ENCODE peak calls at places on chromosome 2, in five cellular contexts. L is mammary epithelial cell, W is A549, Q is H1, N is progenitor cell of endocrine pancreas. T is an unnamed sample.

GRCh38 chr2:186554850-186555785 is 34.7 kb upstream of the ITGAV start:
- DNase-seq in N (no peak), Q (no peak), L (peak), W (peak), T (peak)

GRCh38 chr2:176668879-176669395 is 399.7 kb downstream of the MTX2 start:
- DNase-seq in W (no peak), L (no peak), Q (no peak), N (no peak), T (no peak)

GRCh38 chr2:45669109-45669508 is 17.6 kb downstream of the PRKCE start:
- DNase-seq in W (no peak), L (no peak), Q (no peak), N (no peak), T (peak)

GRCh38 chr2:231176061-231176460 is 22.4 kb upstream of the ARMC9 start:
- DNase-seq in L (no peak), W (no peak), N (no peak), Q (no peak), T (no peak)

GRCh38 chr2:72887836-72888437 is 729 bp downstream of the SPR start:
- DNase-seq in W (peak), L (peak), Q (peak), N (peak), T (peak)

GRCh38 chr2:144519934-144520717 is at the start of gene ZEB2:
- DNase-seq in W (peak), Q (no peak), N (no peak), L (no peak), T (peak)

GRCh38 chr2:240463866-240464481 is 28.5 kb downstream of the GPC1 start:
- DNase-seq in L (no peak), N (no peak), W (no peak), Q (no peak), T (no peak)

GRCh38 chr2:150472122-150472899 is 15.2 kb downstream of the RND3 start:
- DNase-seq in L (no peak), W (peak), Q (no peak), N (no peak), T (peak)

GRCh38 chr2:212777020-212777491 is 238.5 kb upstream of the ERBB4 start:
- DNase-seq in Q (no peak), L (peak), N (no peak), W (peak), T (peak)

GRCh38 chr2:219400562-219400961 is 12.8 kb upstream of the DNPEP start:
- DNase-seq in Q (no peak), L (no peak), W (no peak), N (no peak), T (no peak)

GRCh38 chr2:1658394-1659151 is 85.7 kb downstream of the PXDN start:
- DNase-seq in Q (no peak), L (no peak), N (no peak), W (no peak), T (no peak)

GRCh38 chr2:193868833-193869232 is 1674.1 kb upstream of the TMEFF2 start:
- DNase-seq in Q (no peak), N (no peak), L (peak), W (no peak), T (no peak)

GRCh38 chr2:45612265-45612664 is 1.2 kb upstream of the SRBD1 start:
- DNase-seq in N (no peak), L (peak), W (no peak), Q (no peak), T (no peak)

GRCh38 chr2:203535078-203535783 is at the start of gene RAPH1:
- DNase-seq in Q (peak), L (peak), W (peak), N (peak), T (peak)

GRCh38 chr2:231926761-231927565 is 767 bp upstream of the NPPC start:
- DNase-seq in L (no peak), Q (no peak), W (no peak), N (no peak), T (peak)

GRCh38 chr2:198173242-198173641 is 368.8 kb downstream of the PLCL1 start:
- DNase-seq in N (no peak), W (no peak), Q (no peak), L (no peak), T (no peak)

GRCh38 chr2:217371681-217372297 is 511.9 kb upstream of the TNP1 start:
- DNase-seq in L (no peak), Q (no peak), W (no peak), N (no peak), T (no peak)

GRCh38 chr2:226649871-226650660 is 149.6 kb downstream of the IRS1 start:
- DNase-seq in L (peak), Q (peak), N (no peak), W (peak), T (peak)

GRCh38 chr2:165293439-165294420 is 54.5 kb downstream of the SCN2A start:
- DNase-seq in W (peak), N (peak), Q (peak), L (peak), T (peak)

GRCh38 chr2:27715318-27716165 is 51.9 kb downstream of the SLC4A1AP start:
- DNase-seq in W (peak), L (no peak), Q (no peak), N (no peak), T (peak)

GRCh38 chr2:240296611-240297552 is 138.6 kb upstream of the GPC1 start:
- DNase-seq in N (no peak), Q (no peak), W (no peak), L (no peak), T (no peak)

GRCh38 chr2:74502720-74503505 is 3.5 kb upstream of the LBX2 start:
- DNase-seq in Q (no peak), L (peak), W (peak), N (no peak), T (peak)

GRCh38 chr2:188307850-188308283 is 16.2 kb downstream of the GULP1 start:
- DNase-seq in W (no peak), Q (no peak), N (no peak), L (peak), T (no peak)

GRCh38 chr2:51706220-51706619 is 674.3 kb upstream of the NRXN1 start:
- DNase-seq in Q (no peak), N (no peak), L (no peak), W (no peak), T (no peak)

GRCh38 chr2:118529931-118530330 is 317.5 kb downstream of the EN1 start:
- DNase-seq in W (no peak), Q (peak), N (no peak), L (no peak), T (no peak)

GRCh38 chr2:169330555-169330889 is 31.8 kb downstream of the LRP2 start:
- DNase-seq in L (no peak), W (no peak), Q (no peak), N (no peak), T (no peak)

GRCh38 chr2:137826373-137827372 is 137.6 kb upstream of the HNMT start:
- DNase-seq in N (no peak), L (peak), Q (no peak), W (no peak), T (no peak)

GRCh38 chr2:195533771-195534642 is 123.0 kb upstream of the SLC39A10 start:
- DNase-seq in N (no peak), L (peak), Q (no peak), W (peak), T (peak)

GRCh38 chr2:126359494-126359893 is 296.5 kb upstream of the GYPC start:
- DNase-seq in L (no peak), N (no peak), W (peak), Q (no peak), T (peak)

GRCh38 chr2:108034843-108035242 is 48.5 kb downstream of the SLC5A7 start:
- DNase-seq in W (no peak), N (no peak), Q (no peak), L (no peak), T (no peak)

GRCh38 chr2:237931205-237931721 is 35.6 kb upstream of the UBE2F start:
- DNase-seq in Q (no peak), W (no peak), N (no peak), L (no peak), T (peak)

GRCh38 chr2:234556848-234557573 is 60.1 kb upstream of the ARL4C start:
- DNase-seq in W (peak), N (no peak), Q (no peak), L (peak), T (no peak)

GRCh38 chr2:26068602-26069298 is 34.9 kb downstream of the RAB10 start:
- DNase-seq in Q (no peak), W (peak), L (peak), N (no peak), T (peak)

GRCh38 chr2:231541605-231542509 is 11.6 kb upstream of the NMUR1 start:
- DNase-seq in Q (no peak), L (no peak), W (peak), N (no peak), T (peak)

GRCh38 chr2:240432820-240433801 is 2.4 kb upstream of the GPC1 start:
- DNase-seq in Q (no peak), L (no peak), N (no peak), W (no peak), T (no peak)

DNA sequence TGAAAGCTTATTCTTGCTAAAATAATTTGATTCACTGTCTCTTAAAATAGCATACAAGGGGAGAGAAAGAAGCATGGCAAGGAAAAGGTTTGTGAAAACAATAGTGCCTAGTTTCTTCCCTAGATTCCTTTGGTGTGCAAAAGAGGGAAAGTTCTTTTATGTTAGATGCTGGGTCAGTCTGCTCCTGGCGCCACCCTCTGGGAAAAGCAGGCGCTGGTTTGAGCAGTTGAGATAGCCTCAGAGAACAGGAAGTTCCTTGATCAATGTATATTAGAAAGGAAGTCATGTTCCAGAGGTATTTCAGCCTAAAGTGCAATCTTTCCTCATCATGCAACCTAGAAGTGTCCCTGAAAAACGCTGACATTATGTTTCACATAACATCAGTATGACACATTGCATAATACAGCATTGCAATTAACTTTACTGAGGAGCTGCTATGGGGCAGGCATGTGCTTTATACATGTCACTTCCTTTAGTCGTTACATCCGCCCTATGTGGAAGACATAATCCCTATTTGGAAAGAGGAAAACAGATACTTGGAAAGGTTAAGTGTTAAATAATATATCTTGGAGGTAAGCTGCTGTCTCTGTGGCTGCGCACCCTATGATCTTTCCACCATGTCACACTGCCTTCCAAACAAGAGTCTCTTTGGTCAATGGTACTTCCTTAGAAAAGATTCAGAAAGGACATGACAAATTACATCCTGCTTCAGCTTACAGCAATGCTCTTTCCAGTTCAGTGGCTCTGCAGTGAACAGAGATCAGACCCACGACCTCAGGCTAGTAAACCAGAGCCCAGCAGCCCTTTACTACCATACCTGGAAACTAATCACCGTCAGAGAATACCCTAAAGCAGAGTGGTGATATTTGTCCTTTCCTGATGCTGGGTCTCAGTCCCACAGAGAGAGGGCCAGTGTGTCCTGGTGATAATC is 369.7 kb downstream of the RAD51AP2 start:
- DNase-seq in Q (peak), L (peak), N (no peak), W (peak), T (peak)
- TF ChIP-seq CTCF in Q (peak), L (peak), N (peak), W (no peak), T (peak)

GRCh38 chr2:163610817-163611556 is 124.8 kb downstream of the FIGN start:
- DNase-seq in Q (no peak), L (no peak), N (no peak), W (peak), T (no peak)
- TF ChIP-seq CTCF in Q (peak), L (no peak), N (peak), W (no peak), T (peak)

GRCh38 chr2:96734899-96735585 is 4.8 kb downstream of the LMAN2L start:
- DNase-seq in N (no peak), L (no peak), W (no peak), Q (no peak), T (peak)

GRCh38 chr2:96737251-96737650 is 2.6 kb downstream of the LMAN2L start:
- DNase-seq in L (no peak), N (no peak), W (no peak), Q (no peak), T (no peak)

GRCh38 chr2:96739051-96739632 is 722 bp downstream of the LMAN2L start:
- DNase-seq in N (no peak), W (no peak), Q (no peak), L (no peak), T (no peak)

GRCh38 chr2:96737831-96738230 is 2.0 kb downstream of the LMAN2L start:
- DNase-seq in L (no peak), W (no peak), Q (no peak), N (no peak), T (no peak)

DNA sequence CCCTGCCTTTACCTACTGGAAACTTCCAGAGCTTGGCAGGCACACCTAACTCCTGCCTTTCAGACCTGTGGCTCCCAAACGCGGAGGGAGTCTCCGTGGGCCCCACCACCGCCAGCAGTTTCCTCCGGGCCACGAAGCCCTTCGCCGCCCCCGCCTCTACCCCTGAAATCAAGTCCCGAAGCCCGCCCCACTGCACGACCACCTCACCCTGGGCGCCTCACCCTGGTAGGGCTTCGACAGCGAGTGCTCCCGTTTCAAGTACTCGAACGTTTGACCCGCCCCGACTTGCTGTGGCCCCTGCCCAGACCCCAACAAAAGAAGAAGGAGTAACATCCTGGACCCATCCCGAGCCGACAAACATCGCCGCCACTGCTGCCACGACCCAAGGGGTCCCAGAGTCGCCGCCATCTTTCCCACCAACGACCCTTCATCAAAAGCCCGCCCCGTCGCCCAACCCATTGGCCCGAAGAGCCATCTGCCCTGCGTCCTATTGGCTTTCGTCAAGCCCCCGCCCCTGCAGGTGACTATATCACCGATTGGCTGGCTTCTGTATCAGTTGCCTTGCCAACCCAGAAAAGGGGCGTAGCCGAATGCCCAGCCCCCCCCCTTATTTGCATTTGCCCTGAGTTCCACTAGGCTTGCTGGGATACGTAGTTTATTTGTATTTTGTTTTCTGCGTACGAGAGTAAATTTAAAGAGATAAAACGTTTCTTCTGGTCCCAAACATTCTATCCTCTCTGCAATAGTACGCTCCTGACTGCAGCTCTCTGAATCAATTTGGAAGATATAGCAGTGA is at the start of gene LMAN2L:
- DNase-seq in W (peak), N (peak), Q (peak), L (peak), T (peak)
- TF ChIP-seq CTCF in W (no peak), N (no peak), Q (no peak), L (peak), T (no peak)

DNA sequence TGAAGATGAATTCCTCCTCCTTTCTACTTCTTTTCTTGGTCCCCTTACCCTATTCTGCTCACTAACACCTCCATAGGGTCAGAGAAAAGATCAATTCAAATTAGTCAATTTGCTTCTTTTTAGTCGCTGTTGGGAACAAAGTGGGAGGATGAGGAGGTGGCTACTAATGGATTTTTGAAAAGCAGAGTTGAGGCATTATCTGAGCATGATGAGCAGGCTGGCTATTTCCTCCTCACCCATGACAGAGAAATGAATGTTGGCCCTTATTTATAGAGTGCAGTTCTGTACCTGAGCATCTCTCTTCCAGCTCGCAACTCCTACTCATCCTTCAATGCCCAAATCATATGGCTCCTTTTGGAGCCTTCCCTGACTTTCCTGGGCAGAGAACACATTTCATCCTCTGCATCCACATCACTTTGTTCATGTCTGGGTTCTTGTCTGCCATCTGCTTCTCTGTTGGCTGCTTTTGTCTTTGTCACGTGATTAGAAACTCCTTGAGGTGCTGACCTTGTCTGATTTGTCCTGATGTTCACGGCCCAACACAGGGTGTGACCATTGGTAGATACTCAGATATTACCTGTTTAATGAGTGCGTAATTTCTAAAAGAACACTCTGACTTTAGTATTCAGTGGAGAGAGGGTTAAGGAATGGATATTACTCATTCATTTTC is 45.9 kb downstream of the CYRIA start:
- DNase-seq in L (no peak), W (no peak), Q (no peak), N (no peak), T (no peak)
- TF ChIP-seq CTCF in L (no peak), W (no peak), Q (no peak), N (no peak), T (no peak)

GRCh38 chr2:68839260-68839833 is 31.9 kb downstream of the BMP10 start:
- DNase-seq in L (peak), Q (no peak), W (peak), N (no peak), T (peak)
- TF ChIP-seq CTCF in L (peak), Q (peak), W (peak), N (no peak), T (peak)

GRCh38 chr2:7083580-7084509 is 166.6 kb downstream of the RNF144A start:
- DNase-seq in Q (no peak), L (peak), W (peak), N (no peak), T (peak)
- TF ChIP-seq CTCF in Q (peak), L (peak), W (peak), N (peak), T (peak)

DNA sequence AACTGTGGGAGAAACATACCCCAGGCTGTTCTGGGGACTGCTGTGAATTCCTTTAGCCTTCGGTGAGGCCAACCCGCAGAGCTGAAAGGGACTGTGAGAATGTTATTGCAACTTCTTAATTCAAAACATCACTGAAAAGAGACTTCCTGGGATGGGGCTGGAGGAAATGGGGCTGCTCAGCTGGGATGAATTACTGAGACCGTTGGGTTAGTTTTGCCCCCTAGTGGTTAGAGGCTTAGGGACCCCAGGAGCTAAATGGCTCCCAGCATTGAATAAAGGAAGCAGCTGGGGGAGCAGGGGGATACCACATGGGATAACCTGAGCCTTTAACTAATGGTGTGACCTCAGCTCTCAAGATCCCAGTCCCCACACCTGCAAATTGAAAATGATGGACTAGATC is 941.1 kb upstream of the FANCL start:
- DNase-seq in L (no peak), N (no peak), W (peak), Q (peak), T (peak)
- TF ChIP-seq CTCF in L (peak), N (peak), W (peak), Q (peak), T (peak)

T was measured in choroid plexus epithelial cell.